ENCODE peak calls at places on chromosomes 1 and 21, in nine cellular contexts. T is stomach, I is tibial nerve, Z is psoas muscle, V is heart right ventricle, Q is prostate gland, G is body of pancreas, L is cardiac muscle cell, X is foreskin keratinocyte. J is an unnamed sample. For H3K4me1, the result is how much of the 10 kb centered on the place peaks cover.

GRCh38 chr1:206635983-206636354 is 633 bp downstream of the DYRK3 start:
- DNase-seq in T (no peak), I (no peak), Z (no peak), V (no peak), Q (no peak), G (no peak), L (no peak), X (no peak), J (no peak)

GRCh38 chr1:236997882-236998281 is 6.4 kb downstream of the MT1HL1 start:
- DNase-seq in T (no peak), I (no peak), Z (no peak), V (peak), Q (no peak), G (no peak), L (no peak), X (no peak), J (no peak)

GRCh38 chr1:68495968-68496679 is 758 bp downstream of the DEPDC1 start:
- DNase-seq in T (no peak), I (no peak), Z (no peak), V (no peak), Q (no peak), G (no peak), L (no peak), X (peak), J (no peak)

GRCh38 chr1:19087017-19087736 is 122.9 kb downstream of the UBR4 start:
- DNase-seq in T (no peak), I (no peak), Z (no peak), V (no peak), Q (peak), G (no peak), L (no peak), X (no peak), J (no peak)

GRCh38 chr1:31977361-31978131 is 36.1 kb upstream of the KHDRBS1 start:
- DNase-seq in T (no peak), I (no peak), Z (peak), V (no peak), Q (no peak), G (no peak), L (peak), X (peak), J (no peak)

GRCh38 chr1:150256549-150257341 is 829 bp upstream of the CA14 start:
- DNase-seq in T (no peak), I (no peak), Z (no peak), V (no peak), Q (no peak), G (no peak), L (no peak), X (no peak), J (no peak)

GRCh38 chr1:92817986-92818764 is 13.7 kb upstream of the RPL5 start:
- DNase-seq in T (no peak), I (no peak), Z (no peak), V (no peak), Q (no peak), G (peak), L (peak), X (no peak), J (no peak)

GRCh38 chr1:216523449-216524190 is 100.4 kb upstream of the USH2A start:
- DNase-seq in T (no peak), I (no peak), Z (no peak), V (no peak), Q (no peak), G (no peak), L (peak), X (peak), J (no peak)

GRCh38 chr1:206141996-206142395 is 24.8 kb upstream of the AVPR1B start:
- DNase-seq in T (no peak), I (no peak), Z (no peak), V (no peak), Q (no peak), G (no peak), L (no peak), X (no peak), J (no peak)

GRCh38 chr1:111848852-111849545 is 93.3 kb downstream of the DDX20 start:
- DNase-seq in T (no peak), I (no peak), Z (no peak), V (no peak), Q (no peak), G (no peak), L (no peak), X (no peak), J (no peak)

GRCh38 chr1:235865565-235866206 is 1.0 kb downstream of the LYST start:
- DNase-seq in T (no peak), I (no peak), Z (no peak), V (no peak), Q (no peak), G (no peak), L (peak), X (no peak), J (no peak)
- H3K27ac ChIP-seq in T (peak), I (peak), Z (peak), V (peak), Q (peak), G (peak), L (peak), X (peak), J (peak)

GRCh38 chr1:62508187-62508758 is 71.4 kb downstream of the USP1 start:
- DNase-seq in T (no peak), I (no peak), Z (no peak), V (no peak), Q (no peak), G (no peak), L (peak), X (peak), J (no peak)
- TF ChIP-seq CTCF in T (peak), I (peak), Z (peak), V (peak), Q (peak), G (peak), L (peak), X (peak), J (peak)

DNA sequence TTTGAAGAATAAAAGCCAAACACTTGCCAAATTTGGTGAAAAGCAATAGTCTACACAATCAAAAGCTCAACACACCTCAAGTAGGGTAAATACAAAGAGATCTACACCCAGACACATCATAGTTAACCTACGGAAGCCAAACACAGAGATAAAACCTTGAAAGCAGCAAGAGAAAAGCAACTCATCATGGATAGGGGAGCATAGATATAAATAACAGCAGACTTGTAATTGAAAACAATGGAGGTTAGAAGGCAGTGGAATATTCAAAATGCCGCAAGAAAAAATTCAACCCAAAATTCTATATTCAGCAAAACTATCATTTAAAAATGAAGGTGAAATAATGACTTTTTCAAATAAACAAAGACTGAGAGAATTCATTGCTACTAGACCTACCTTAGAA is 105.1 kb downstream of the ITSN1 start:
- DNase-seq in T (no peak), I (no peak), Z (no peak), V (no peak), Q (no peak), G (no peak), L (no peak), X (no peak), J (no peak)
- H3K4me1 ChIP-seq in T (under half), I (under half), Z (under half), V (under half), Q (under half), G (under half), L (under half), X (under half), J (under half)

DNA sequence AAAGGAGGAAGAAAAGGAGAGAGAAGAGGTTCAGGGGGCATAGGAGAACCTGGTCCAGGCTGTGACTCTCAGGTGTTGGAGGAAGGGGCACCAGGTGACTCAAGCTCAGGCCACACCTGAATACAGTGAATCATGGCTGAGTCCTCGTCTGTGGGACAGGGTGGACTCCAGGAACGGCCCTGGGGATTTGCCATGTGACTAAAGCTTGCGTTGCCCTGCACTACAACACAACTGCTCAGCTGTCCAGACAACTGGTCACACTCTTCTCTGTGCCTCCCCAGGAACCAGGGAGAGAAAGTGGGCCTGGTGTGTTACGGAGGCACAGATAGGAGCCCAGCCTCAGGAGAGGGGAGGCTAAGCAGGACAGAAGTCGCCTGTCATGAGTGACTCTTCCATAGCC is 3.6 kb upstream of the LAMB3 start:
- DNase-seq in T (peak), I (no peak), Z (no peak), V (no peak), Q (no peak), G (peak), L (no peak), X (peak), J (no peak)
- H3K27ac ChIP-seq in T (peak), I (no peak), Z (no peak), V (no peak), Q (no peak), G (peak), L (no peak), X (peak), J (no peak)

GRCh38 chr1:165259236-165259635 is 97.3 kb downstream of the LMX1A start:
- DNase-seq in T (no peak), I (no peak), Z (no peak), V (no peak), Q (no peak), G (peak), L (no peak), X (no peak), J (no peak)

GRCh38 chr1:165255226-165255625 is 101.3 kb downstream of the LMX1A start:
- DNase-seq in T (no peak), I (no peak), Z (no peak), V (no peak), Q (no peak), G (no peak), L (no peak), X (no peak), J (no peak)

GRCh38 chr1:165254376-165254775 is 102.1 kb downstream of the LMX1A start:
- DNase-seq in T (no peak), I (no peak), Z (no peak), V (no peak), Q (no peak), G (no peak), L (no peak), X (no peak), J (no peak)

GRCh38 chr1:165257969-165258459 is 98.5 kb downstream of the LMX1A start:
- DNase-seq in T (peak), I (peak), Z (peak), V (peak), Q (peak), G (peak), L (peak), X (peak), J (peak)

DNA sequence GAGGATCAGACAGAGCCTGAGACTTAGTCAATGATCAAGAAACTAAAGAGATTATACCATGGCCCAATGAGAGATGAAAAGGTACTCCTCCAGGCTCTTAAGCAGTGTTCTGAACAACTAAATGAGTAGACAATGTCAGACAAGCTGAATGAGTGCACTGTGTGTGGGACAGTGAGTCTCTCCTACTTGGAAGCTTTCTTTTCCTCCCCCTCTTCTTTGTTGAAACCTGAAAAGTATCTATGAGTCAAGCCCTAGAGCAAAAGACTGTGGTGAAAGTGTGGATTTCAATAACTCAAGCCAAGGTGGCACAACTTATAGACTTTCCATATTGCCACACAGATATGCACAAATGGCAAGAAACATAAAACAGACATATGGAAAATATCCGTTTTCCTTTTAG is 96.8 kb downstream of the LMX1A start:
- DNase-seq in T (no peak), I (no peak), Z (no peak), V (no peak), Q (no peak), G (no peak), L (no peak), X (peak), J (no peak)
- TF ChIP-seq CTCF in T (no peak), I (no peak), Z (no peak), V (no peak), Q (no peak), G (no peak), L (no peak), X (no peak), J (no peak)

DNA sequence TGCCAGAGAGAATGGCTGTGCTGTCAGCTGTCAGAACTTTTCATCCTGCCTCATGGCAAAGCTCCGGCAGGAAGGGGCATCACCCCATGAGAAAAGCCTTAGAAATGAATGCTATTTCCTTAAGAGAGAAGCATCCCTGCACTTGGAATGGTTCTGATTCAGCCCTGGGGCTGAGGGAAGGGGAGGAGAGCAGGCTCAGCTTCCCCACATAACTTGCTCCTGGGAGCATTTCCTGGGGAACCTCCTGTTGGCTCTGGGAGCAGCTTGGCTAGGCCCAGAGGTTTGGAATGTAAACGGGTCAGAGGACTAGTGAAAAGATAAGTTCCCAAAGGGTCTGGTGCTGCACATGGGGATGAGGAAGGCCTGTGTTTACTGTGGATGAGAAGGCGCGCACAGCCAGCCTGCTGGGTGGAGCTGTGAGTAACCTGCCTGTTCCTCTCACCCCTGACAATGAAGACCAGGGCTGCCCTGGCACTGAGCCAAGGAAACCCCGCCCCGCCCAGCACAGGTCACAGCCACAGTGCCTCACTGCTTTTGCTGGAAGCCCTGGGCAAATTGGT is 5.0 kb downstream of the PRELP start:
- DNase-seq in T (peak), I (no peak), Z (peak), V (peak), Q (peak), G (peak), L (peak), X (peak), J (peak)
- H3K4me1 ChIP-seq in T (half or more), I (under half), Z (under half), V (under half), Q (under half), G (under half), L (under half), X (under half), J (under half)